ENCODE peak calls at places on chromosome 20, in four cellular contexts. K is HFF-Myc, N is AG04450, O is amniotic stem cell. U is an unnamed sample.

GRCh38 chr20:37376324-37376723 is 30.4 kb downstream of the SRC start:
- DNase-seq in N (no peak), K (no peak), O (no peak), U (no peak)

GRCh38 chr20:2751347-2751867 is 49.0 kb downstream of the CPXM1 start:
- DNase-seq in O (no peak), K (no peak), N (no peak), U (no peak)

GRCh38 chr20:36268501-36269342 is 32.4 kb downstream of the AAR2 start:
- DNase-seq in O (no peak), K (no peak), N (no peak), U (no peak)

GRCh38 chr20:17536944-17537444 is 5.8 kb upstream of the BFSP1 start:
- DNase-seq in N (peak), K (peak), O (peak), U (peak)

GRCh38 chr20:13930246-13930645 is 60.2 kb downstream of the SEL1L2 start:
- DNase-seq in N (no peak), O (no peak), K (no peak), U (no peak)

GRCh38 chr20:10217517-10218410 is 866 bp upstream of the SNAP25 start:
- DNase-seq in O (peak), K (no peak), N (peak), U (no peak)

GRCh38 chr20:2814587-2815051 is at the start of gene C20orf141:
- DNase-seq in K (peak), N (peak), O (peak), U (no peak)

GRCh38 chr20:21705466-21706344 is at the start of gene PAX1:
- DNase-seq in N (no peak), K (no peak), O (no peak), U (no peak)

GRCh38 chr20:57397693-57398108 is 6.5 kb downstream of the RBM38 start:
- DNase-seq in O (no peak), K (no peak), N (no peak), U (peak)

GRCh38 chr20:42483694-42484303 is 705.9 kb downstream of the PTPRT start:
- DNase-seq in O (no peak), K (no peak), N (no peak), U (no peak)

GRCh38 chr20:63740070-63740500 is 509 bp downstream of the SLC2A4RG start:
- DNase-seq in N (no peak), K (no peak), O (no peak), U (peak)

GRCh38 chr20:13821876-13822275 is 37.0 kb downstream of the NDUFAF5 start:
- DNase-seq in K (no peak), N (no peak), O (no peak), U (no peak)

GRCh38 chr20:7207186-7207585 is 439.7 kb downstream of the BMP2 start:
- DNase-seq in N (no peak), O (no peak), K (no peak), U (no peak)

GRCh38 chr20:42945595-42945994 is 244.1 kb downstream of the PTPRT start:
- DNase-seq in K (no peak), O (no peak), N (no peak), U (no peak)

GRCh38 chr20:36085686-36086267 is 68.8 kb upstream of the EPB41L1 start:
- DNase-seq in K (peak), O (no peak), N (no peak), U (no peak)